ENCODE peak calls at places on chromosomes 1 and 21, in nine cellular contexts. G is activated CD4-positive, alpha-beta T cell treated with anti-CD3 and anti-CD28 coated beads, Interleukin-2, amount 10 ng/mL, durations not matched to agents 24 days and 14 days; M is glutamatergic neuron; R is T-helper 22 cell; U is epithelial cell of esophagus; V is activated gamma-delta T cell treated with Interleukin-2 at 50 U/mL for 16 hours; J is T follicular helper cell; T is WTC11; X is stimulated activated CD8-positive, alpha-beta memory T cell treated with anti-CD3 and anti-CD28 coated beads, Interleukin-15, amount 100 ng/mL, for 24 hours. B is an unnamed sample.
A peak's percentile ranks its signal among the peaks of the same experiment; 100 is the strongest.

GRCh38 chr1:30929135-30929889 is 20.8 kb upstream of the SDC3 start:
- DNase-seq in G (peak; percentile 87), M (peak; percentile 72), R (no peak), U (peak; percentile 61), V (peak; percentile 31), J (peak; percentile 22), T (peak; percentile 65), X (no peak), B (peak; percentile 40)

GRCh38 chr1:205578780-205579571 is 52.8 kb downstream of the ELK4 start:
- DNase-seq in G (no peak), M (no peak), R (no peak), U (peak; percentile 24), V (no peak), J (no peak), T (no peak), X (no peak), B (peak; percentile 62)

GRCh38 chr1:109932232-109932631 is 21.6 kb downstream of the CSF1 start:
- DNase-seq in G (no peak), M (no peak), R (no peak), U (no peak), V (no peak), J (no peak), T (no peak), X (no peak), B (no peak)

GRCh38 chr21:43667191-43667904 is 8.0 kb downstream of the RRP1B start:
- DNase-seq in G (no peak), M (no peak), R (no peak), U (peak; percentile 81), V (no peak), J (no peak), T (no peak), X (no peak), B (no peak)

GRCh38 chr1:62367005-62367547 is 47.8 kb upstream of the KANK4 start:
- DNase-seq in G (no peak), M (no peak), R (no peak), U (no peak), V (no peak), J (no peak), T (no peak), X (no peak), B (no peak)

GRCh38 chr1:160370561-160371345 is 3.9 kb downstream of the NHLH1 start:
- DNase-seq in G (no peak), M (peak; percentile 54), R (no peak), U (no peak), V (no peak), J (no peak), T (no peak), X (no peak), B (no peak)

GRCh38 chr1:167447521-167448136 is 70.7 kb downstream of the CD247 start:
- DNase-seq in G (peak; percentile 92), M (no peak), R (peak; percentile 72), U (peak; percentile 82), V (peak; percentile 61), J (peak; percentile 65), T (no peak), X (no peak), B (peak; percentile 70)

GRCh38 chr1:215482079-215482478 is 85.0 kb upstream of the KCTD3 start:
- DNase-seq in G (no peak), M (no peak), R (no peak), U (peak; percentile 70), V (no peak), J (no peak), T (no peak), X (no peak), B (no peak)

GRCh38 chr1:226589008-226589733 is 40.6 kb downstream of the STUM start:
- DNase-seq in G (no peak), M (no peak), R (no peak), U (no peak), V (no peak), J (no peak), T (no peak), X (no peak), B (peak; percentile 29)

GRCh38 chr21:45874716-45875415 is 106.7 kb upstream of the COL6A1 start:
- DNase-seq in G (no peak), M (no peak), R (no peak), U (peak; percentile 71), V (no peak), J (no peak), T (no peak), X (no peak), B (peak; percentile 70)

GRCh38 chr1:223363057-223363855 is 720 bp downstream of the SUSD4 start:
- DNase-seq in G (peak; percentile 57), M (peak; percentile 67), R (no peak), U (no peak), V (no peak), J (peak; percentile 8), T (peak; percentile 53), X (no peak), B (no peak)

GRCh38 chr21:45533731-45534571 is 8.3 kb downstream of the SLC19A1 start:
- DNase-seq in G (no peak), M (peak; percentile 25), R (no peak), U (no peak), V (no peak), J (no peak), T (peak; percentile 8), X (no peak), B (no peak)

GRCh38 chr1:63112155-63112914 is 210.0 kb upstream of the FOXD3 start:
- DNase-seq in G (no peak), M (no peak), R (no peak), U (peak; percentile 48), V (no peak), J (no peak), T (no peak), X (no peak), B (peak; percentile 77)

GRCh38 chr1:63124666-63125191 is 197.6 kb upstream of the FOXD3 start:
- DNase-seq in G (no peak), M (no peak), R (no peak), U (no peak), V (no peak), J (no peak), T (no peak), X (no peak), B (peak; percentile 99)

GRCh38 chr1:155504207-155504606 is 58.4 kb downstream of the ASH1L start:
- DNase-seq in G (peak; percentile 67), M (no peak), R (no peak), U (peak; percentile 52), V (no peak), J (no peak), T (no peak), X (no peak), B (peak; percentile 51)

GRCh38 chr1:116760487-116760886 is 6.3 kb downstream of the CD2 start:
- DNase-seq in G (peak; percentile 61), M (no peak), R (no peak), U (no peak), V (no peak), J (no peak), T (no peak), X (no peak), B (no peak)

GRCh38 chr1:19757641-19758040 is 42.1 kb downstream of the TMCO4 start:
- DNase-seq in G (no peak), M (no peak), R (no peak), U (no peak), V (no peak), J (no peak), T (no peak), X (no peak), B (no peak)

GRCh38 chr21:39097335-39097861 is 85.9 kb downstream of the PSMG1 start:
- DNase-seq in G (no peak), M (no peak), R (no peak), U (no peak), V (no peak), J (no peak), T (no peak), X (no peak), B (no peak)

GRCh38 chr1:205440476-205441317 is 15.1 kb downstream of the BLACAT1 start:
- DNase-seq in G (peak; percentile 91), M (no peak), R (peak; percentile 23), U (peak; percentile 92), V (peak; percentile 72), J (peak; percentile 45), T (peak; percentile 53), X (no peak), B (peak; percentile 90)

GRCh38 chr1:77889671-77890070 is 1.2 kb downstream of the NEXN start:
- DNase-seq in G (no peak), M (no peak), R (no peak), U (peak; percentile 80), V (no peak), J (no peak), T (no peak), X (no peak), B (peak; percentile 93)

GRCh38 chr1:185681034-185681633 is 53.1 kb upstream of the HMCN1 start:
- DNase-seq in G (peak; percentile 80), M (no peak), R (no peak), U (peak; percentile 68), V (peak; percentile 8), J (no peak), T (no peak), X (no peak), B (peak; percentile 63)

GRCh38 chr1:75208862-75209261 is 74.7 kb downstream of the LHX8 start:
- DNase-seq in G (no peak), M (no peak), R (no peak), U (peak; percentile 4), V (no peak), J (no peak), T (no peak), X (no peak), B (no peak)

B was measured in renal cortical epithelial cell.